ENCODE peak calls at places on chromosomes 13 and 19, in four cellular contexts. K, A, G and J are unnamed samples.

GRCh38 chr19:39937094-39937493 is 2.7 kb upstream of the FCGBP start:
- DNase-seq in K (no peak), A (no peak), G (no peak), J (no peak)

GRCh38 chr19:48669903-48670668 is 2.7 kb downstream of the NTN5 start:
- DNase-seq in K (no peak), A (no peak), G (no peak), J (no peak)

GRCh38 chr19:13492128-13492527 is 14.2 kb downstream of the CACNA1A start:
- DNase-seq in K (no peak), A (peak), G (no peak), J (peak)

GRCh38 chr19:19115954-19116353 is 22.3 kb downstream of the TMEM161A start:
- DNase-seq in K (peak), A (peak), G (no peak), J (peak)

GRCh38 chr19:49355890-49356289 is 6.3 kb downstream of the TEAD2 start:
- DNase-seq in K (no peak), A (no peak), G (no peak), J (peak)

GRCh38 chr13:103431880-103432279 is 365.7 kb upstream of the SLC10A2 start:
- DNase-seq in K (no peak), A (no peak), G (no peak), J (no peak)

GRCh38 chr19:403221-404036 is 5.5 kb downstream of the C2CD4C start:
- DNase-seq in K (no peak), A (no peak), G (no peak), J (no peak)

GRCh38 chr19:38253788-38254187 is 2.4 kb downstream of the PPP1R14A start:
- DNase-seq in K (no peak), A (no peak), G (no peak), J (no peak)

GRCh38 chr19:30492581-30492980 is 120.4 kb downstream of the ZNF536 start:
- DNase-seq in K (no peak), A (no peak), G (no peak), J (no peak)

GRCh38 chr13:46041335-46041934 is 11.1 kb downstream of the ZC3H13 start:
- DNase-seq in K (no peak), A (peak), G (no peak), J (peak)

GRCh38 chr13:46050771-46051170 is 1.8 kb downstream of the ZC3H13 start:
- DNase-seq in K (no peak), A (no peak), G (no peak), J (no peak)

GRCh38 chr13:46043647-46044046 is 8.9 kb downstream of the ZC3H13 start:
- DNase-seq in K (no peak), A (no peak), G (no peak), J (no peak)

GRCh38 chr13:46040763-46041162 is 11.8 kb downstream of the ZC3H13 start:
- DNase-seq in K (no peak), A (no peak), G (no peak), J (no peak)

DNA sequence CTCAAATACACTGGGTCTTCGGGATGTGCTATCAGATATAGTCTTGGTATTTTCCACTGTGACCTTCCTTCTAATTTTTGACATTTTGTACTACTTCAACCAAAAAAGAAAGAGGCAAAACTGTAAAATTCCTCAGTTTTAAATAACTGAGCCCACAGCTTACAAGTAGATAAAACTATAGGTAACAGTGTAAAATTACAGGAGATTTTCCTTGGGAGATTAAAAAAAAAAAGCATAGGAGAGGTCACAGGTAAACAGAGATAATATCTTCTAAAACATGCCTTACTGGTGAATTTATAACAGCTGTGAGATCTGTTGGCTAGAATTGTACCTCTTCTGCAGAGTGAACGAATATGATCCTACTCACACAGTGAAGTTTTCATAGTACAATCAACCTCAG is 7.1 kb downstream of the ZC3H13 start:
- DNase-seq in K (no peak), A (no peak), G (no peak), J (no peak)
- H3K4me3 ChIP-seq in K (no peak), A (no peak), G (no peak), J (no peak)

GRCh38 chr13:47904239-47904638 is 96.8 kb downstream of the SUCLA2 start:
- DNase-seq in K (no peak), A (no peak), G (no peak), J (no peak)

GRCh38 chr13:47904891-47905290 is 96.2 kb downstream of the SUCLA2 start:
- DNase-seq in K (no peak), A (no peak), G (no peak), J (no peak)

GRCh38 chr13:47901451-47901850 is 99.6 kb downstream of the SUCLA2 start:
- DNase-seq in K (no peak), A (no peak), G (no peak), J (peak)

GRCh38 chr13:47908200-47908902 is 92.7 kb downstream of the SUCLA2 start:
- DNase-seq in K (no peak), A (peak), G (no peak), J (peak)

DNA sequence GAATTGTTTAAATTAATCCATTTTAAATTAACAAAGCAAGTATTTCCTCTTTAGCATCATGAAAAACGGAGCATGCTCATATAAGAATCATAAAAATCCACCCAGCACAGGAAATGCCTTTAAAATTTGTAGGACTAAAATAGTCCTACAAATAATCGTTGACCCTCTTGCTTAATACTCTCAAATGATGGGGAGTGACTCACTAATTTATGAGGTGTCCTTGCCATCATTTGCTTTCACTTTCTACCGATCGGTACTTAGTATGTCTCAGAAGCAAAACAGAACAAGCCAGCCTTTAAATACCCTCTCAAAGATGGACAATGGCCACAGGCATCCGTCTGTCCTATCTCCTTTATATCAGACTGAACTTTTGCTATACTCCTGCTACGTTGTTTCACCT is 97.2 kb downstream of the SUCLA2 start:
- DNase-seq in K (no peak), A (peak), G (no peak), J (peak)
- H3K4me3 ChIP-seq in K (no peak), A (no peak), G (no peak), J (peak)

GRCh38 chr19:11155373-11156120 is at the start of gene SPC24:
- DNase-seq in K (peak), A (peak), G (peak), J (peak)

GRCh38 chr19:11152318-11153062 is 3.1 kb downstream of the SPC24 start:
- DNase-seq in K (no peak), A (peak), G (peak), J (peak)

GRCh38 chr19:11151181-11151580 is 4.4 kb downstream of the SPC24 start:
- DNase-seq in K (no peak), A (peak), G (peak), J (peak)

GRCh38 chr19:11159598-11160001 is 4.0 kb upstream of the SPC24 start:
- DNase-seq in K (no peak), A (no peak), G (no peak), J (peak)

GRCh38 chr19:11154683-11155047 is 917 bp downstream of the SPC24 start:
- DNase-seq in K (no peak), A (no peak), G (no peak), J (no peak)
- H3K4me3 ChIP-seq in K (peak), A (peak), G (no peak), J (no peak)

GRCh38 chr19:10895363-10895762 is 24.0 kb downstream of the CARM1 start:
- DNase-seq in K (no peak), A (no peak), G (no peak), J (no peak)
- H3K4me3 ChIP-seq in K (no peak), A (no peak), G (no peak), J (no peak)

GRCh38 chr19:42048992-42049391 is 21.0 kb downstream of the GRIK5 start:
- DNase-seq in K (no peak), A (no peak), G (no peak), J (no peak)
- H3K4me3 ChIP-seq in K (peak), A (no peak), G (no peak), J (no peak)

DNA sequence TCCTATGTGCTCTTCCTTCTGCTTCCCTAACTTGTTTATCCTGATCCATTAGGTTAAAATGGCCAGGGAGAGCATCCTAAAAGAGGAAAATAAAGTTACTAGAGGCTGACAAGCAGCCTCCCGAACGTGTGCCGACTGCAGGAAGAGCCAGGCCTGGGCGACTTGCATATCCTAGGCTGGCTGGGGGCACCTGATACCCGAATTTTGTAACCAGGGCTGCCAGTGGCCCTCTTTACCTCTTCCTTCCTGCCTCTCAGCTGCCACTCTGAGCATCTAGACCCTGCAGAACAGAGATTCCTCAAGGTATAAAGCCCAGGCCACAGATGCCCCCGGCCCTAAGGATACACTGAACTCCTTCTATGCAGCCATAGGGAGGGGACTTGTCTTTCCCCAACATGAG is 48.5 kb upstream of the KATNAL1 start:
- DNase-seq in K (no peak), A (no peak), G (no peak), J (no peak)
- H3K4me3 ChIP-seq in K (no peak), A (no peak), G (no peak), J (no peak)

GRCh38 chr13:75635101-75635620 is 969 bp upstream of the LMO7 start:
- DNase-seq in K (peak), A (peak), G (no peak), J (peak)
- H3K4me3 ChIP-seq in K (peak), A (peak), G (peak), J (peak)

DNA sequence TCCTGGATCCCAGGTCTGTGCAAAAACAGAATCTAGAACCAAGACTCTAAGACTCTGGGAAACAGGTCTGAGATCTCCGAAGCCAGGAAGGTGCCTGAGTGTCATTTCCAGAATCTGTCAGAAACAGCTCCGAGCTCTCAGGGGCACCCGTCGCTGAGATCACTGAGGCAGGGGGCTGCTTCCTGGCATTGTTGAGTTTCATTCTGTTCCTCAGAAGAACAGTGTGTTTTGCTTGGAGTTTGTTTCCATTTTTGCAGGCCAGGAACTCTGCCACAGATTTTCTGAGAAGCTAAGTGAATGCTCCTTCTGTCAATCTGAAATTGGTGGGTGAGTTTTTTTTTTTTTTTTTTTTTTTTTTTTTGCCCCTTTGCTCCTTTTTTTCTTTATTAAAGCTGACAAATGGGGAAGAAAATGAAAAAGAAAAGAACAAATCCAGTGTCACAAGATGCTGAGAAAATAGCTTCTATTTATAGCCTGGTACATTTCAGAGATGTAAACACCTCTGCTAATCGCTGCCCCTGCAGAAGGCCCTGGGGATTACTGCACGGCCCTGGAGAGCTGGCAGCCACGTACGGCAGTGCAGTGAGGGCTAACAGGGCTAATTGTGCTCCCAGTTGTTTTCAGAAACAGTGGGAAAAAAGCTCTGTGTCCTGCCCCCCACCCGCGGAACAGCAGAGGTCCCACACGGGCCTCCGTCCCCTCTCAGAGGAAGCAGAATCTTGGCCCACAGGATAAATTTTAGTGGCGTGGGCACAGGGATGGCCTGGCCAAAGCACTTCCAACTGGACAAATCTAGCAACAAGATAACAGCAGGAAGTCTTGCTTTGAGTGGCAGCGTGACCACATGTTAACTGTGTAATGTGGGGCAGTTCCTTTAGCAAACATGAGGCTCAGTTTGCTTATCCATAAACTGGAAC is 237.6 kb upstream of the IRS2 start:
- DNase-seq in K (no peak), A (peak), G (peak), J (peak)
- H3K4me3 ChIP-seq in K (no peak), A (no peak), G (no peak), J (no peak)

GRCh38 chr13:100044936-100045335 is 44.0 kb upstream of the PCCA start:
- DNase-seq in K (no peak), A (no peak), G (no peak), J (peak)

GRCh38 chr13:100039740-100040139 is 49.2 kb upstream of the PCCA start:
- DNase-seq in K (no peak), A (peak), G (no peak), J (peak)

GRCh38 chr13:100045355-100045754 is 43.5 kb upstream of the PCCA start:
- DNase-seq in K (no peak), A (no peak), G (no peak), J (no peak)

GRCh38 chr13:100035936-100036335 is 53.0 kb upstream of the PCCA start:
- DNase-seq in K (no peak), A (no peak), G (no peak), J (no peak)

DNA sequence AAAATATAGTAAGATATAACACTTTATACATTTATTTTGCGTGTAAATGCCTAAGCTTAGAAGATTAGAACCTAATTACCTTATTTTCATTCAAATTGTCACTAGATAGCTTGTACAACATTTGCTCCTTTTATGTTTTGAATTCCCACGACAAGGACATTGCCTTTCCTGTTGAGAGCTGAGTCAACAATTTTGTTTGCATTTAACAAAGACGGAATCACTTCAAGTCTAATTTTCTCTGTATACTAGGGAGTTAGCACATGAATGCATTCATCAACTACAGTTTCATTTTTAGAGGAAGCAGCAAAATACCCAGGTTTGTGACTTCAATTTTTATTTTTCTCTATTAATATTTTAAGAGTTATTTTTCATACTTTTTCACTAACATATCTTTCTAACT is 48.7 kb upstream of the PCCA start:
- DNase-seq in K (no peak), A (no peak), G (no peak), J (peak)
- H3K4me3 ChIP-seq in K (no peak), A (no peak), G (no peak), J (no peak)

DNA sequence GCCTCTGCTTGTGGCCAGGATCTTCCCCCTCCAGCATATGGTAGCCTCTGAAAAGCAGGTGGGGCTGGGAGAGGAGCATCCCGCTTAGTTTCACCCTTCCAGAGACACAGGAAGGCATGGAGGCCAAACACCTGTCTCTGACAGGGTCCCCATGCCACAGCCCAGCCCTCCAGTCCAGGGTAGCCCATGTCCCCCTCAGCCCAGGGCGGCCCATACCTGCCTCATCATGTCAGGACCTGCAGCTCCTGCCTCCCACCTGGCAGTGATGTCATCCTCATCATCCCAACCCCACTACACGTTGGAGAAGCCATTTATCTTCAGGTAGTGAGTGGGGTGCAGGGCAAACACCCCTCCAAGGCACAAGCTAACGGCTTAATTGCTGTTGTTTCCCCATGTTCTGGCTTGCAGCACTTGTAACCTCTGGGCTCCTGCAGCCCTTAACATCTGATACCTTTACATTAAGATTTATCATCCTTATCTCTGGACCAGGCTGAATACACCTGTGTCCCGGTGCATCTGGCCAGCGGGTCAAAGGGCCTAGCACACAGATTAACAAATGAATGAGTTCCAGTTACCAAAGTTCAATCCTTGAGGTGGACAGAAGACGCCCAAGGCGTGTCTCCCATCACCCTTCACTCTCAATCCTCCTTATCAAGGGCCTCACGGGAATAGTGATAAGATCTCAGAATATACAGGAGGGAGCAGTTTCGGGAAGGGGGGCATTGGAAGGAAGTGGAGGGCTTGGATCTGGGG is 22.2 kb downstream of the ZNF175 start:
- DNase-seq in K (no peak), A (no peak), G (no peak), J (no peak)
- H3K4me3 ChIP-seq in K (peak), A (peak), G (peak), J (peak)